ENCODE peak calls at places on chromosomes 11 and 22, in eight cellular contexts. C is PC-3, W is adrenal gland, I is AG04450, A is CD14-positive monocyte, R is cardiac fibroblast, Q is uterus, Y is astrocyte of the cerebellum. L is an unnamed sample.

GRCh38 chr11:83278351-83278750 is 7.8 kb downstream of the CCDC90B start:
- DNase-seq in Q (no peak), Y (peak), R (no peak), W (no peak), A (no peak), I (no peak), C (no peak), L (no peak)

GRCh38 chr22:35552186-35552842 is 11.7 kb downstream of the RASD2 start:
- DNase-seq in I (no peak), W (no peak), Y (no peak), R (peak), A (no peak), Q (no peak), C (peak), L (peak)

GRCh38 chr22:49229483-49230193 is 598.0 kb downstream of the BRD1 start:
- DNase-seq in W (no peak), I (no peak), Y (no peak), R (no peak), C (no peak), Q (no peak), A (no peak), L (no peak)

GRCh38 chr11:116962108-116962507 is 124.7 kb upstream of the APOA1 start:
- DNase-seq in A (no peak), C (no peak), W (no peak), Y (no peak), I (no peak), Q (no peak), R (no peak), L (no peak)

GRCh38 chr11:61955031-61955415 is 4.9 kb downstream of the BEST1 start:
- DNase-seq in I (no peak), W (peak), A (peak), Y (no peak), Q (peak), R (peak), C (no peak), L (peak)

GRCh38 chr11:1456596-1457325 is 29.8 kb downstream of the MOB2 start:
- DNase-seq in R (no peak), W (no peak), I (no peak), A (no peak), Q (no peak), Y (no peak), C (no peak), L (no peak)

GRCh38 chr11:124174001-124174400 is 9.1 kb upstream of the OR10D3 start:
- DNase-seq in R (peak), Q (no peak), W (no peak), C (peak), A (no peak), Y (peak), I (peak), L (no peak)

GRCh38 chr11:2451916-2452694 is 7.3 kb downstream of the KCNQ1 start:
- DNase-seq in Y (no peak), C (no peak), W (no peak), A (no peak), R (no peak), I (no peak), Q (no peak), L (no peak)

GRCh38 chr11:40274017-40274416 is 1185.4 kb downstream of the LRRC4C start:
- DNase-seq in C (peak), Q (no peak), A (no peak), Y (peak), I (no peak), R (peak), W (no peak), L (no peak)

GRCh38 chr22:38729946-38730345 is 24.2 kb downstream of the GTPBP1 start:
- DNase-seq in Y (no peak), C (no peak), A (peak), Q (no peak), I (no peak), R (no peak), W (peak), L (no peak)

GRCh38 chr11:85748455-85748891 is 62.5 kb downstream of the SYTL2 start:
- DNase-seq in Y (no peak), Q (no peak), I (no peak), W (no peak), A (no peak), R (no peak), C (peak), L (no peak)

GRCh38 chr11:11979487-11980117 is 28.8 kb downstream of the DKK3 start:
- DNase-seq in I (no peak), A (no peak), Y (no peak), C (peak), R (peak), W (no peak), Q (peak), L (no peak)

GRCh38 chr22:19942886-19943664 is 1.5 kb upstream of the TXNRD2 start:
- DNase-seq in Q (peak), C (peak), Y (peak), W (peak), R (peak), I (no peak), A (no peak), L (no peak)

GRCh38 chr22:19407649-19408606 is 23.6 kb downstream of the HIRA start:
- DNase-seq in R (peak), Q (no peak), Y (no peak), I (no peak), C (no peak), A (no peak), W (peak), L (no peak)

GRCh38 chr11:48050304-48050703 is 69.9 kb downstream of the PTPRJ start:
- DNase-seq in I (no peak), C (no peak), Q (no peak), Y (no peak), A (no peak), R (no peak), W (no peak), L (no peak)

GRCh38 chr11:43952401-43953342 is 10.2 kb downstream of the C11orf96 start:
- DNase-seq in A (no peak), W (no peak), Q (no peak), I (no peak), Y (no peak), C (no peak), R (no peak), L (no peak)

GRCh38 chr11:19359425-19360000 is 118.8 kb upstream of the E2F8 start:
- DNase-seq in Q (no peak), Y (no peak), W (no peak), A (no peak), C (no peak), R (peak), I (peak), L (no peak)

GRCh38 chr11:40168461-40168860 is 1291.0 kb downstream of the LRRC4C start:
- DNase-seq in R (no peak), C (no peak), W (no peak), A (no peak), Y (no peak), I (no peak), Q (no peak), L (no peak)

GRCh38 chr22:30326704-30327362 is at the start of gene TBC1D10A:
- DNase-seq in Q (peak), C (peak), I (peak), R (peak), A (peak), Y (peak), W (peak), L (peak)

GRCh38 chr11:66081505-66081904 is 11.4 kb downstream of the PACS1 start:
- DNase-seq in I (no peak), Y (no peak), R (peak), W (peak), A (peak), Q (no peak), C (peak), L (peak)

GRCh38 chr11:96055706-96056387 is 131.9 kb upstream of the MTMR2 start:
- DNase-seq in R (peak), Q (no peak), C (peak), A (no peak), Y (no peak), I (no peak), W (no peak), L (no peak)

GRCh38 chr11:68020575-68020974 is 9.9 kb upstream of the NDUFS8 start:
- DNase-seq in C (peak), A (no peak), Y (no peak), I (no peak), R (peak), Q (no peak), W (peak), L (no peak)

GRCh38 chr22:31248138-31248745 is 36.1 kb downstream of the LIMK2 start:
- DNase-seq in Q (peak), R (peak), C (peak), W (peak), A (peak), Y (peak), I (peak), L (peak)

GRCh38 chr11:66874232-66874631 is 17.4 kb downstream of the LRFN4 start:
- DNase-seq in Q (no peak), I (no peak), R (no peak), A (no peak), Y (no peak), C (no peak), W (no peak), L (no peak)

GRCh38 chr11:67289651-67290479 is 762 bp downstream of the ANKRD13D start:
- DNase-seq in Y (no peak), Q (no peak), C (peak), A (no peak), I (no peak), R (no peak), W (no peak), L (no peak)

GRCh38 chr11:84345597-84345996 is 1059.4 kb upstream of the CCDC90B start:
- DNase-seq in Q (no peak), W (no peak), A (no peak), R (no peak), C (no peak), I (no peak), Y (no peak), L (no peak)

GRCh38 chr22:38733329-38734202 is 22.2 kb downstream of the SUN2 start:
- DNase-seq in C (peak), Y (no peak), I (peak), Q (peak), W (peak), R (peak), A (peak), L (peak)

GRCh38 chr22:23609983-23610781 is 21.9 kb downstream of the DRICH1 start:
- DNase-seq in Q (no peak), C (no peak), I (no peak), Y (no peak), W (no peak), R (no peak), A (no peak), L (no peak)

GRCh38 chr11:133898031-133898769 is 52.9 kb upstream of the SPATA19 start:
- DNase-seq in I (no peak), C (no peak), A (no peak), Q (no peak), Y (no peak), R (no peak), W (no peak), L (peak)

GRCh38 chr11:78791254-78791653 is 216.6 kb upstream of the NARS2 start:
- DNase-seq in I (no peak), Y (no peak), A (no peak), R (peak), W (no peak), C (no peak), Q (no peak), L (no peak)

GRCh38 chr22:38238519-38239051 is 34.2 kb downstream of the TMEM184B start:
- DNase-seq in I (no peak), C (peak), W (peak), Y (no peak), Q (no peak), A (no peak), R (peak), L (no peak)

GRCh38 chr11:2576536-2576935 is 123.3 kb downstream of the KCNQ1OT1 start:
- DNase-seq in Q (no peak), C (no peak), Y (no peak), A (peak), I (no peak), W (peak), R (no peak), L (peak)

GRCh38 chr11:62671604-62672528 is at the start of the genes LBHD1 and UQCC3:
- DNase-seq in W (peak), I (peak), C (peak), Q (peak), R (peak), Y (no peak), A (peak), L (peak)

GRCh38 chr22:47651216-47651987 is 889.0 kb downstream of the TBC1D22A start:
- DNase-seq in I (no peak), C (no peak), A (no peak), R (no peak), W (no peak), Q (no peak), Y (no peak), L (no peak)

GRCh38 chr11:64223001-64223651 is 2.9 kb downstream of the TRPT1 start:
- DNase-seq in W (no peak), Q (no peak), C (no peak), I (no peak), A (no peak), Y (no peak), R (no peak), L (no peak)

GRCh38 chr11:3010004-3010403 is 17.9 kb upstream of the NAP1L4 start:
- DNase-seq in C (no peak), R (no peak), W (no peak), Q (no peak), Y (no peak), A (no peak), I (no peak), L (no peak)

DNA sequence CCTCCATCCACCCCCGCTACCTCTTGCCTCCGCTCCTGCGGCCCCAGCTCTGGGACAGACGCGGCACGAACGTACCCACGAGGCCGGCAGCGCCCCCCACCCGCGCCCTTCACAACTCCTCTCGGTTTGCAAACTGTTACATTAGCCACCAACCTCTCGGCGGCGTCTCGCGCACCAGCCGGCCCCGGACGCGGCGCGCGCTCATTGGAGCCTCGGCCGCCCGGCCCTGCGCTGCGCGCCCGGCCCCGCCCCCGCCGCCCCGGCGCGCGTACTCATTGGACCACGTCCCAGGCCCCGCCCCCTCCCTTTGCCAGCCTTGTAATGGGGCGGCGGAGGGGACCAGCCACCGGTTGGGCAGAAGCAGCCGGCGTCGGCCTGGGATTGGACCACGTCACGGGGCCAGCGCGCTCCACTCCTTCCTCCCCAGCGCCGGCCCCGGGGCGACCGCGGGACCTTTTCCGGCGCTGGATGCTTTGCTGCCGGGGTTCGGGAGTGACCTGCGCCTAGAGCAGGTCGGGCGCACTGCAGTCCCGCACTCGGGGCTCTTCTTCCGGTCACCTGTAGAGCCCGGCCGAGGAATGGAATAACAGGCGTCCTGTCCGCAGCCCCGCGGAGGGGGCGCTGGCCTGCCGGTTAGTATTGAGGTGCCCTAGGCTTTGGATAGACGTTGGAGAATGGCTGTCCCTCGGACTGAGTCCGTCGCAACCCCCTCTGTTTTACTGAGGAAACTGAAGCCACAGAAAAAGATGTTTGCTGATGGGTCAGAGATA is at the start of gene HYOU1:
- DNase-seq in W (peak), R (peak), Y (peak), Q (peak), C (peak), I (peak), A (peak), L (peak)
- TF ChIP-seq CTCF in W (no peak), R (peak), Y (peak), Q (peak), C (peak), I (peak), A (no peak), L (peak)

DNA sequence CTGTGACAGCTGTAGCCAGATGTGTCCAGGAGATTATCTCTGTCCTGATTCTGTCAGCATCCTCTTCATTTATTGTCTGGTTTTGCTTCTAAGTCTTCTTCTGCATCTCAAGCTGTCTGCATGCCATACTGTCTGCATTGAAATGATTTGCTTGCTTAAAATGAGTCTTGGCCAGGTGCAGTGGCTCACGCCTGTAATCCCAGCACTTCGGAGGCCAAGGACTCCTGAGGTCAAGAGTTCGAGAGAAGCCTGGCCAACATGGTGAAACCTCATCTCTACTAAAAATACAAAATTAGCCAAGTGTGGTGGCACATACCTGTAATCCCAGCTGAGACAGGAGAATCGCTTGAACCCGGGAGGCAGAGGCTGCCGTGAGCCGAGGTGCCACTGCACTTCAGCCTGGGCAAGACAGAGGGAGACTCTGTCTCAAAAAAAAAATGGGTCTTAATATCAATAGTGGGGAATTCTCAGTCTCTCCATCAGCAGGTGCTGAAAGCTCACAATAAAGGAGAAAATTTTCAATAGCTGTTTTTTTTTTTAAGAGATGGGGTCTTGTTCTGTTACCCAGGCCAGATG is 39.2 kb upstream of the AMPD3 start:
- DNase-seq in A (no peak), Y (no peak), W (no peak), R (no peak), C (no peak), I (no peak), Q (no peak), L (no peak)
- TF ChIP-seq CTCF in A (no peak), Y (peak), W (no peak), R (peak), C (no peak), I (no peak), Q (no peak), L (no peak)

DNA sequence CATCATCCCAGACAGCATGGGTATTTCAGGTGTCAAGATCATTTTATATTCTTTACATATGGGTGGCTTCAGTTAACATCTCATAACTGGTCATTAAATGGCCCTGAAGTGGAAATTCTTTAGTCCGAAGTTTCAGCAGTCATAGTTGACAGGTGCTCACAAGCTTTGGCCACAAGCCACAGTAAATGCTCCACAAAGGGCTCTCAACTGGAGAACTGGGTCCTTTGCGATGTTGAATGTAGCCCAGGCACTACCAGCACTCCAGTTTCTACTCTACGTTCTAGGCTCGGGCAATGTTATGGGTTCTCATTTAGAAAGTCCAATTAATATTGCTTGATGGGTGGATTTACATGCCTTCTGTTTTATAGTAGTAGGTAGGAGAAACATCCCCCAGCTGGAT is 206.3 kb downstream of the CWF19L2 start:
- DNase-seq in Q (no peak), I (no peak), W (no peak), A (no peak), Y (no peak), R (no peak), C (no peak), L (no peak)
- TF ChIP-seq CTCF in Q (no peak), I (no peak), W (no peak), A (no peak), Y (no peak), R (no peak), C (no peak), L (no peak)

GRCh38 chr11:128204898-128205297 is 382.5 kb downstream of the ETS1 start:
- DNase-seq in A (no peak), Y (no peak), Q (no peak), I (no peak), W (no peak), R (no peak), C (no peak), L (no peak)
- TF ChIP-seq CTCF in A (no peak), Y (no peak), Q (no peak), I (no peak), W (no peak), R (peak), C (no peak), L (no peak)

L was measured in Peyer's patch.